ENCODE peak calls at places on chromosomes 4 and X, in seven cellular contexts. A is H1, E is HepG2, F is K562, I is GM12892, P is GM12878, R is SK-N-SH. T is an unnamed sample.
A peak's percentile ranks its signal among the peaks of the same experiment; 100 is the strongest.

GRCh38 chr4:66169341-66169740 is 499.1 kb upstream of the EPHA5 start:
- DNase-seq in A (no peak), P (no peak), I (no peak), F (no peak), R (peak; percentile 1), E (peak; percentile 11), T (no peak)

GRCh38 chrX:14489437-14489836 is 39.9 kb upstream of the GLRA2 start:
- DNase-seq in P (no peak), F (no peak), I (no peak), A (no peak), E (no peak), R (no peak), T (no peak)

GRCh38 chr4:85522836-85523235 is 47.9 kb downstream of the ARHGAP24 start:
- DNase-seq in R (no peak), P (no peak), F (no peak), A (no peak), E (no peak), I (no peak), T (no peak)

GRCh38 chrX:46686003-46686645 is 72.8 kb downstream of the SLC9A7 start:
- DNase-seq in P (no peak), R (peak; percentile 41), A (no peak), F (peak; percentile 22), I (no peak), E (peak; percentile 11), T (no peak)

GRCh38 chr4:29052266-29052665 is 1667.9 kb upstream of the PCDH7 start:
- DNase-seq in A (no peak), F (no peak), P (no peak), E (no peak), I (no peak), R (no peak), T (no peak)

GRCh38 chrX:1491851-1492349 is 39.2 kb upstream of the ASMTL start:
- DNase-seq in R (peak; percentile 36), P (peak; percentile 87), E (peak; percentile 65), A (peak; percentile 86), I (peak; percentile 72), F (peak; percentile 78), T (peak; percentile 67)

GRCh38 chr4:72531768-72532290 is 37.2 kb downstream of the ADAMTS3 start:
- DNase-seq in P (no peak), E (no peak), F (no peak), R (no peak), I (no peak), A (no peak), T (no peak)

GRCh38 chrX:84248226-84248625 is 60.2 kb upstream of the RPS6KA6 start:
- DNase-seq in P (no peak), E (no peak), A (no peak), I (no peak), F (no peak), R (no peak), T (no peak)

GRCh38 chrX:103061486-103061885 is 2.5 kb downstream of the BEX1 start:
- DNase-seq in R (no peak), I (no peak), F (no peak), A (no peak), E (peak; percentile 2), P (no peak), T (no peak)

GRCh38 chr4:8472689-8473197 is 32.2 kb downstream of the TRMT44 start:
- DNase-seq in R (no peak), I (no peak), F (no peak), P (no peak), E (no peak), A (no peak), T (no peak)
- TF ChIP-seq TAF1 in R (no peak), I (no peak), F (no peak), P (no peak), E (no peak), A (no peak), T (no peak)

GRCh38 chrX:107768051-107768450 is 7.5 kb downstream of the TSC22D3 start:
- DNase-seq in F (no peak), A (no peak), R (no peak), E (no peak), P (no peak), I (no peak), T (no peak)
- TF ChIP-seq TAF1 in F (no peak), A (no peak), R (no peak), E (no peak), P (no peak), I (no peak), T (no peak)

GRCh38 chr4:41209187-41209586 is 5.2 kb downstream of the APBB2 start:
- DNase-seq in A (no peak), E (no peak), P (no peak), R (no peak), I (no peak), F (no peak), T (no peak)

GRCh38 chr4:41205130-41205529 is 9.2 kb downstream of the APBB2 start:
- DNase-seq in P (no peak), E (no peak), A (no peak), R (no peak), I (no peak), F (no peak), T (no peak)

GRCh38 chr4:41209901-41210300 is 4.4 kb downstream of the APBB2 start:
- DNase-seq in R (no peak), A (no peak), I (no peak), P (no peak), F (no peak), E (no peak), T (no peak)

GRCh38 chr4:41205854-41206460 is 8.4 kb downstream of the APBB2 start:
- DNase-seq in A (no peak), E (no peak), P (no peak), R (no peak), F (no peak), I (no peak), T (no peak)

GRCh38 chr4:41207330-41207831 is 7.0 kb downstream of the APBB2 start:
- DNase-seq in F (no peak), R (no peak), P (no peak), I (no peak), E (no peak), A (no peak), T (no peak)
- TF ChIP-seq TAF1 in F (no peak), R (no peak), P (no peak), I (no peak), E (no peak), A (no peak), T (no peak)

GRCh38 chrX:97637289-97637688 is 753.6 kb downstream of the RPA4 start:
- DNase-seq in R (no peak), I (no peak), E (no peak), A (no peak), F (no peak), P (no peak), T (no peak)

GRCh38 chrX:97633798-97634197 is 750.1 kb downstream of the RPA4 start:
- DNase-seq in A (no peak), E (no peak), R (no peak), P (no peak), F (no peak), I (no peak), T (no peak)

GRCh38 chrX:97639526-97639925 is 755.8 kb downstream of the RPA4 start:
- DNase-seq in P (no peak), A (peak; percentile 46), F (no peak), E (no peak), R (no peak), I (no peak), T (no peak)

GRCh38 chrX:97638621-97639020 is 754.9 kb downstream of the RPA4 start:
- DNase-seq in F (no peak), P (no peak), E (no peak), A (no peak), I (no peak), R (no peak), T (no peak)
- TF ChIP-seq TAF1 in F (no peak), P (no peak), E (no peak), A (no peak), I (no peak), R (no peak), T (no peak)

T was measured in GM12891.